ENCODE peak calls at places on chromosomes 2 and 18, in four cellular contexts. D is uterus, T is HCT116, I is transverse colon. F is an unnamed sample. For H3K36me3, the result is how much of the 10 kb centered on the place peaks cover.

GRCh38 chr2:97935719-97936161 is 60.0 kb downstream of the TMEM131 start:
- DNase-seq in D (no peak), T (peak), I (no peak), F (no peak)

GRCh38 chr2:183134016-183134415 is 9.8 kb downstream of the NUP35 start:
- DNase-seq in D (no peak), T (no peak), I (no peak), F (no peak)

GRCh38 chr18:62088146-62088545 is 98.7 kb downstream of the PIGN start:
- DNase-seq in D (no peak), T (no peak), I (no peak), F (no peak)

GRCh38 chr18:35971661-35972196 is 750 bp upstream of the RMP24 start:
- DNase-seq in D (no peak), T (no peak), I (peak), F (no peak)

GRCh38 chr2:147364597-147364996 is 480.2 kb upstream of the ACVR2A start:
- DNase-seq in D (no peak), T (no peak), I (no peak), F (no peak)

GRCh38 chr2:141341444-141341843 is 789.4 kb downstream of the LRP1B start:
- DNase-seq in D (no peak), T (no peak), I (no peak), F (no peak)

GRCh38 chr2:328761-329160 is 40.9 kb upstream of the ALKAL2 start:
- DNase-seq in D (no peak), T (no peak), I (no peak), F (no peak)

GRCh38 chr2:223166975-223167650 is 115.1 kb downstream of the KCNE4 start:
- DNase-seq in D (no peak), T (no peak), I (no peak), F (no peak)

GRCh38 chr2:118529931-118530330 is 317.5 kb downstream of the EN1 start:
- DNase-seq in D (no peak), T (no peak), I (no peak), F (no peak)

GRCh38 chr2:220628252-220628651 is 943.9 kb downstream of the EPHA4 start:
- DNase-seq in D (no peak), T (no peak), I (no peak), F (no peak)

GRCh38 chr2:166494140-166494544 is at the start of gene SCN7A:
- DNase-seq in D (peak), T (no peak), I (peak), F (peak)

GRCh38 chr18:45007531-45007930 is 326.8 kb downstream of the SETBP1 start:
- DNase-seq in D (no peak), T (no peak), I (no peak), F (no peak)

GRCh38 chr2:98445708-98446577 is 1.3 kb downstream of the INPP4A start:
- DNase-seq in D (no peak), T (no peak), I (no peak), F (no peak)

GRCh38 chr2:181454990-181455520 is 2.1 kb upstream of the ITGA4 start:
- DNase-seq in D (no peak), T (no peak), I (no peak), F (no peak)

GRCh38 chr2:7588295-7588694 is 671.1 kb downstream of the RNF144A start:
- DNase-seq in D (no peak), T (no peak), I (no peak), F (no peak)

GRCh38 chr2:217801115-217801531 is 201.7 kb downstream of the TNS1 start:
- DNase-seq in D (peak), T (no peak), I (no peak), F (peak)

GRCh38 chr2:209629622-209630021 is 142.0 kb upstream of the UNC80 start:
- DNase-seq in D (no peak), T (no peak), I (no peak), F (no peak)

GRCh38 chr2:32812316-32812715 is 134.4 kb upstream of the LTBP1 start:
- DNase-seq in D (no peak), T (no peak), I (no peak), F (no peak)

GRCh38 chr2:159098815-159099455 is 130.5 kb downstream of the TANC1 start:
- DNase-seq in D (no peak), T (no peak), I (no peak), F (no peak)

GRCh38 chr2:23385351-23385747 is 370 bp downstream of the KLHL29 start:
- DNase-seq in D (peak), T (no peak), I (peak), F (peak)

GRCh38 chr18:7566587-7567486 is at the start of gene PTPRM:
- DNase-seq in D (peak), T (peak), I (peak), F (peak)

GRCh38 chr2:9114457-9114856 is 92.2 kb upstream of the ASAP2 start:
- DNase-seq in D (no peak), T (no peak), I (no peak), F (no peak)

GRCh38 chr18:75531851-75532241 is 104.3 kb upstream of the SMIM21 start:
- DNase-seq in D (no peak), T (no peak), I (no peak), F (no peak)

GRCh38 chr2:97993926-97994325 is 1.8 kb downstream of the TMEM131 start:
- DNase-seq in D (no peak), T (no peak), I (no peak), F (no peak)

GRCh38 chr2:25063876-25064660 is 22.2 kb downstream of the EFR3B start:
- DNase-seq in D (no peak), T (no peak), I (no peak), F (peak)

GRCh38 chr2:10173258-10174005 is 50.9 kb downstream of the RRM2 start:
- DNase-seq in D (no peak), T (no peak), I (no peak), F (no peak)

GRCh38 chr18:27685807-27686412 is 491.0 kb downstream of the CDH2 start:
- DNase-seq in D (no peak), T (peak), I (no peak), F (no peak)

GRCh38 chr2:241680827-241681599 is 5.6 kb downstream of the DTYMK start:
- DNase-seq in D (peak), T (no peak), I (no peak), F (no peak)

GRCh38 chr2:227703961-227704360 is 13.9 kb downstream of the SLC19A3 start:
- DNase-seq in D (no peak), T (no peak), I (no peak), F (no peak)

GRCh38 chr2:11850082-11850481 is 103.7 kb downstream of the LPIN1 start:
- DNase-seq in D (no peak), T (no peak), I (no peak), F (no peak)

GRCh38 chr18:59917422-59917821 is 17.6 kb downstream of the PMAIP1 start:
- DNase-seq in D (no peak), T (no peak), I (no peak), F (no peak)

GRCh38 chr2:29865512-29865911 is 55.9 kb downstream of the ALK start:
- DNase-seq in D (no peak), T (no peak), I (no peak), F (no peak)

GRCh38 chr18:23291456-23292205 is 156.3 kb downstream of the CABLES1 start:
- DNase-seq in D (no peak), T (peak), I (no peak), F (no peak)

GRCh38 chr2:26938399-26938798 is 32.0 kb upstream of the MAPRE3 start:
- DNase-seq in D (no peak), T (no peak), I (no peak), F (no peak)

GRCh38 chr18:74831571-74832250 is 234.0 kb downstream of the ZNF407 start:
- DNase-seq in D (no peak), T (no peak), I (no peak), F (no peak)

GRCh38 chr2:72006188-72006736 is 141.4 kb downstream of the CYP26B1 start:
- DNase-seq in D (no peak), T (no peak), I (no peak), F (no peak)

GRCh38 chr18:63477972-63478371 is 1.2 kb downstream of the SERPINB5 start:
- DNase-seq in D (no peak), T (no peak), I (no peak), F (no peak)

GRCh38 chr2:236221798-236222197 is 42.4 kb downstream of the ASB18 start:
- DNase-seq in D (no peak), T (no peak), I (no peak), F (no peak)

GRCh38 chr18:77084757-77085035 is 47.9 kb downstream of the MBP start:
- DNase-seq in D (no peak), T (no peak), I (no peak), F (no peak)

GRCh38 chr18:13338318-13338717 is 119.8 kb downstream of the LDLRAD4 start:
- DNase-seq in D (no peak), T (no peak), I (no peak), F (no peak)
- H3K36me3 ChIP-seq in D (under half), T (under half), I (under half), F (under half)

DNA sequence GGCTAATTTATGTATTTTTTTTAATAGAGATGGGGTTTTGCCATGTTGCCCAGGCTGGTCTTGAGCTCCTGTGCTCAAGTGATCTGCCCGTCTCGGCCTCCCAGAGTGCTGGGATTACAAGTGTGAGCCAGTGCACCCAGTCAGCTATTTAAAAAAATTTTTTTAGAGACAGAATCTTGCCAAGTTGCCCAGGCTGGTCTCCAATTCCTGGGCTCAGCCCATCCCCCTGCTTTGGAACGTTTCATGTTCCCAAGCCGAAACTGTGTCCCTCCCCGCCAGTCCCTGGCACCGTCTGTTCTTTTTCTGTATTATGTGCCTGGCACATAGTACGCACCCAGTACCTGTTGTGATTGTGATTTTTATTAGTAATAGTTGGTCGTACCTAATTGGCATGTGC is 63.1 kb upstream of the MGAT5 start:
- DNase-seq in D (no peak), T (no peak), I (no peak), F (peak)
- TF ChIP-seq CTCF in D (no peak), T (no peak), I (no peak), F (no peak)

GRCh38 chr18:55235094-55235461 is 275.8 kb upstream of the CCDC68 start:
- DNase-seq in D (no peak), T (no peak), I (no peak), F (no peak)
- H3K36me3 ChIP-seq in D (under half), T (under half), I (under half), F (under half)

GRCh38 chr2:231671617-231672350 is 36.5 kb upstream of the PTMA start:
- DNase-seq in D (no peak), T (no peak), I (peak), F (no peak)

GRCh38 chr2:231670892-231671616 is 37.3 kb upstream of the PTMA start:
- DNase-seq in D (no peak), T (no peak), I (peak), F (no peak)

GRCh38 chr2:231674587-231675334 is 33.6 kb upstream of the PTMA start:
- DNase-seq in D (peak), T (no peak), I (peak), F (peak)

GRCh38 chr2:231673348-231673770 is 35.0 kb upstream of the PTMA start:
- DNase-seq in D (peak), T (peak), I (peak), F (peak)

DNA sequence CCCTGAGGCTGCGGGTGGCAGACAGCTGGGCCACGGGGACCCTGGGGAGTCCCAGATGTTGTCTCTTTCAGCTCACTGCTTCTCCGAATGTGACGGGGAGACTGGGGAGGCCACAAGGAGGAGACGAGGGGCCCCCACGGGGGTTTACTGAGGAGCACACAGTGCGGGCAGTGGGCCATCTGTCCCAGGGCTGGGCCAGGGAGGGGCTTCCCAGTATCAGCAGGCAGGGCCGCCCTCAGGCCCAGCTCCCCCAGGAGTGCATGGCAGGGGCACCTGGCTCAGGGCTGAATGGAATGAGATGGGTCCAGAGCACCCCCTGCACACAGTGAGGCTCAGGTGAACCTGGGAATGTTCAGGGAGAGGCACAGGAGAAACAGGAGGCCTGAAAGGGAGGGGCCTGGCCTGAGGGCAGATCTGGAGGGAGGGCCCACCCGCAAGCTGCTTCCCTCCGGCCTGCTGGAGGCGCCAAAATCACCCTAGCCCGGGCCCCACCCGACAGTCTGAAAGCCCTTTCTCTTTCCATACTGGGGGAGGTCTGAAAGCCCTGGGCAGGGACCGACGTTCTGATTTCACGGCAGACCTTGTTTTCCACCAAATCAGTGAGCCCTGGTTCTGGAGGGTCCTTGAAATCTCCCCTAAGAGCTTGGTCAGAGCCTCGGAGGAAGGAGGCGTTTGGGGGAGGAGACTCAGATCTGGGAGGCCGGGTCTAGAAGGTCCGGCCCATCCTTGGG is 35.5 kb upstream of the PTMA start:
- DNase-seq in D (peak), T (peak), I (peak), F (no peak)
- TF ChIP-seq CTCF in D (peak), T (peak), I (peak), F (peak)

GRCh38 chr2:63891488-63892030 is 49.9 kb downstream of the UGP2 start:
- DNase-seq in D (no peak), T (no peak), I (no peak), F (no peak)
- H3K36me3 ChIP-seq in D (under half), T (under half), I (under half), F (half or more)